ENCODE peak calls at places on chromosome 11, in six cellular contexts. I, Y, P, M, J and A are unnamed samples.

GRCh38 chr11:34223021-34223813 is 117.8 kb downstream of the NAT10 start:
- DNase-seq in I (no peak), M (no peak), Y (no peak), J (no peak), P (no peak), A (peak)

GRCh38 chr11:72191961-72192381 is at the start of gene FOLR1:
- DNase-seq in Y (peak), P (no peak), M (no peak), I (no peak), J (no peak), A (no peak)

GRCh38 chr11:43555811-43556210 is 124.7 kb upstream of the HSD17B12 start:
- DNase-seq in P (no peak), I (no peak), Y (no peak), J (no peak), M (no peak), A (no peak)

GRCh38 chr11:8354622-8355417 is 91.1 kb upstream of the LMO1 start:
- DNase-seq in P (no peak), M (no peak), J (no peak), Y (no peak), I (no peak), A (peak)

GRCh38 chr11:72278911-72279310 is 34.9 kb upstream of the PHOX2A start:
- DNase-seq in M (no peak), I (no peak), P (no peak), J (no peak), Y (no peak), A (no peak)

GRCh38 chr11:126404367-126404766 is 48.9 kb downstream of the ST3GAL4 start:
- DNase-seq in J (no peak), Y (no peak), M (no peak), P (no peak), I (no peak), A (no peak)

GRCh38 chr11:8906629-8907028 is 4.4 kb upstream of the AKIP1 start:
- DNase-seq in M (no peak), Y (no peak), I (peak), J (no peak), P (peak), A (no peak)

GRCh38 chr11:2714871-2715270 is 15.1 kb upstream of the KCNQ1OT1 start:
- DNase-seq in P (no peak), I (no peak), M (no peak), Y (no peak), J (no peak), A (no peak)

GRCh38 chr11:1655168-1656060 is 25.8 kb downstream of the KRTAP5-5 start:
- DNase-seq in Y (no peak), I (no peak), J (no peak), P (no peak), M (no peak), A (no peak)

GRCh38 chr11:1642288-1643145 is 12.9 kb downstream of the KRTAP5-5 start:
- DNase-seq in I (no peak), J (no peak), Y (no peak), P (no peak), M (no peak), A (no peak)

GRCh38 chr11:91742155-91742554 is 482.5 kb upstream of the FAT3 start:
- DNase-seq in I (no peak), J (no peak), Y (no peak), P (no peak), M (no peak), A (no peak)

GRCh38 chr11:86484164-86484794 is 109.6 kb downstream of the CCDC81 start:
- DNase-seq in J (no peak), M (peak), I (peak), Y (peak), P (peak), A (no peak)

GRCh38 chr11:86484795-86485166 is 110.1 kb downstream of the CCDC81 start:
- DNase-seq in I (no peak), J (no peak), P (no peak), M (no peak), Y (no peak), A (no peak)

GRCh38 chr11:86482684-86483083 is 108.0 kb downstream of the CCDC81 start:
- DNase-seq in P (no peak), J (no peak), Y (no peak), I (no peak), M (no peak), A (no peak)

GRCh38 chr11:86481399-86481798 is 106.7 kb downstream of the CCDC81 start:
- DNase-seq in J (no peak), Y (no peak), P (no peak), M (no peak), I (no peak), A (no peak)

GRCh38 chr11:86483591-86484163 is 109.0 kb downstream of the CCDC81 start:
- DNase-seq in J (no peak), P (no peak), I (no peak), Y (no peak), M (no peak), A (no peak)
- H3K4me3 ChIP-seq in J (no peak), P (no peak), I (no peak), Y (no peak), M (no peak), A (no peak)

DNA sequence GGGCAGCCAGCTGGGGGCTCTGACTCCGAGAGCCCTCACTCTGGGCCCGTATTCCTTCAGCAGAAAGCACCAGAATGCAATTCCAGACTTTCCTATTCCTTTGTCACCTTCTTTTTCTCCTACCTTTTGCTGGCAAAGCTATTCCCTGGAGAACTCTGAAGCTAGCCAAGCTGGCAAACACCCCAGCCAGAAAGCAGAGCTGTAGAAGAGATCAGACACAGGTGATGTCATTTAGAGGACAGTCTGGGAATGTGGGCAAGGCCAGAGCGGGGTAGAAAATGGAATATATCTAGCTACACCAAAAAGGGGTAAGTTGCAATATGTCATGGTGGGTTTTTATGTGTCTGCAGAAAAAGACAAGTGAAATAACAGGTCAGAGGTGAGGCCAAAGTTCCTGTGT is 205.1 kb downstream of the NXPE2 start:
- DNase-seq in Y (no peak), I (no peak), M (no peak), P (no peak), J (no peak), A (no peak)
- TF ChIP-seq MYC in Y (no peak), I (no peak), M (no peak), P (no peak), J (no peak), A (no peak)

GRCh38 chr11:63572026-63572688 is 9.0 kb upstream of the PLAAT2 start:
- DNase-seq in P (no peak), I (no peak), M (no peak), Y (no peak), J (no peak), A (peak)

GRCh38 chr11:63569570-63569969 is 6.4 kb upstream of the PLAAT2 start:
- DNase-seq in Y (no peak), J (no peak), I (no peak), P (no peak), M (no peak), A (no peak)

GRCh38 chr11:63574856-63575602 is 11.8 kb upstream of the PLAAT2 start:
- DNase-seq in I (no peak), P (no peak), Y (no peak), M (peak), J (no peak), A (peak)

DNA sequence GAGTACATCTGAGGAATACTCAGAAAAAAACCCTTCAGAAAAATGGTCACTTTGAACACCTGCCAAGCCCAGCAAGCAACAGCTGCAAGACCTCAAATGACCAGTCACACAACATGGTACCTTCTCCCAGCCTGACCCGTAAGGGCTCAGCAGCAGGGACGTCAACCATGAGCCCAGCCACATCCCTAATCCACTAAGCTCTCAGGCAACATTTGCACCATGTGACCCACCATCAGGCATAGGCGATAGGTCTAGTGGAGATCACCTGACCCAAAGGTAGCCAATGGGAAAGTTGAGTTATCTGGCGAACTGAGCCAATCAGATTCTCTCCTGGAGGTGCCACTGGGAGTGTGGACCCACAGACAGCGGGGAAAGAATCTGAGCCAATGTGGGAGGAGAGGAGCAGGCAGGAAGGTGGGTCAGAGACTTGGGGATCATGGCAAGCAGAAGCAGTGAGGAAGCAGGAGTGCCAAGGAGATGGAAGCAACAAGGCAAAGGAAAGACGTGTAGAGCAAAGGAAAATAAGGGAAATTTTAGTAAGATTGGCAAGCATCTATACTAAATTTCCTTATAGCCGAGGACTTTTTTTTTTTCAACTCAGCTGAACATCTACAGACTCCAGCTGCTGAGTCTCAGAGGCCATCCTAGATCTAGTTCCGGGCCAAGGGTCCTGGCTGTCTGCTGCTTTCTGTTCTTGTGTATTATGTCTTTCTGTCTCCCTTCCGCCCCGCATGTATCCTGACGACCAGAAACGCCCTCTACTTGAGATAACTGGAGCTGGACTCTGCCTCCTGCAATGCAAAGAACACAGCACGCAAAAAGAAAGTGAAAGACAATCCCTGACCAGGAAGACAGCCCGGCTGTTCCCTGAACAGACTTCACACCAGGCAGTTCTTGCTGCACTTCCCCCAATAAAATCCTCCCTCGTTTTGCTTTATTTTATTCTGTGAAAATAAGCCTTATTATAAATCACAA is 11.0 kb upstream of the PLAAT2 start:
- DNase-seq in M (peak), P (peak), J (no peak), Y (peak), I (no peak), A (peak)
- H3K4me3 ChIP-seq in M (peak), P (no peak), J (peak), Y (peak), I (no peak), A (peak)

GRCh38 chr11:86578727-86579405 is 93.5 kb downstream of the ME3 start:
- DNase-seq in P (no peak), Y (no peak), I (no peak), M (no peak), J (no peak), A (no peak)
- TF ChIP-seq MYC in P (no peak), Y (no peak), I (no peak), M (no peak), J (no peak), A (no peak)

GRCh38 chr11:380996-381395 is 11.7 kb downstream of the B4GALNT4 start:
- DNase-seq in Y (no peak), P (no peak), M (no peak), I (no peak), J (no peak), A (no peak)

GRCh38 chr11:381501-382072 is 12.3 kb downstream of the B4GALNT4 start:
- DNase-seq in P (no peak), J (no peak), Y (no peak), M (no peak), I (no peak), A (no peak)

GRCh38 chr11:380095-380480 is 10.8 kb downstream of the B4GALNT4 start:
- DNase-seq in J (no peak), Y (no peak), I (no peak), P (no peak), M (no peak), A (no peak)

GRCh38 chr11:379205-380094 is 10.2 kb downstream of the B4GALNT4 start:
- DNase-seq in I (no peak), J (no peak), M (no peak), Y (no peak), P (no peak), A (no peak)

GRCh38 chr11:380491-380890 is 11.2 kb downstream of the B4GALNT4 start:
- DNase-seq in M (no peak), J (no peak), P (no peak), Y (no peak), I (no peak), A (no peak)
- H3K4me3 ChIP-seq in M (no peak), J (no peak), P (no peak), Y (no peak), I (no peak), A (no peak)

GRCh38 chr11:5476184-5476819 is 12.2 kb upstream of the OR52D1 start:
- DNase-seq in I (peak), M (peak), P (peak), Y (peak), J (no peak), A (peak)
- TF ChIP-seq MYC in I (no peak), M (no peak), P (no peak), Y (no peak), J (no peak), A (no peak)

GRCh38 chr11:128857341-128857740 is 9.8 kb downstream of the KCNJ1 start:
- DNase-seq in Y (no peak), M (no peak), J (no peak), P (no peak), I (no peak), A (no peak)

GRCh38 chr11:128860571-128861361 is 6.3 kb downstream of the KCNJ1 start:
- DNase-seq in Y (no peak), P (no peak), M (no peak), J (no peak), I (no peak), A (no peak)

GRCh38 chr11:128862913-128863660 is 4.0 kb downstream of the KCNJ1 start:
- DNase-seq in I (no peak), J (no peak), M (no peak), P (peak), Y (no peak), A (no peak)

GRCh38 chr11:128862421-128862820 is 4.7 kb downstream of the KCNJ1 start:
- DNase-seq in I (no peak), M (no peak), P (no peak), Y (no peak), J (no peak), A (no peak)

GRCh38 chr11:128859563-128860441 is 7.3 kb downstream of the KCNJ1 start:
- DNase-seq in P (peak), I (peak), J (no peak), M (peak), Y (peak), A (peak)
- H3K4me3 ChIP-seq in P (no peak), I (no peak), J (no peak), M (no peak), Y (no peak), A (no peak)

GRCh38 chr11:47980907-47981621 is 705 bp downstream of the PTPRJ start:
- DNase-seq in J (no peak), M (no peak), Y (peak), I (peak), P (peak), A (peak)

GRCh38 chr11:47980093-47980906 is at the start of gene PTPRJ:
- DNase-seq in P (peak), J (no peak), Y (peak), M (no peak), I (peak), A (peak)

GRCh38 chr11:47977651-47978050 is 2.7 kb upstream of the PTPRJ start:
- DNase-seq in J (no peak), Y (no peak), I (no peak), P (no peak), M (no peak), A (peak)

GRCh38 chr11:47981667-47982404 is 1.5 kb downstream of the PTPRJ start:
- DNase-seq in M (no peak), Y (no peak), P (no peak), I (no peak), J (no peak), A (peak)

DNA sequence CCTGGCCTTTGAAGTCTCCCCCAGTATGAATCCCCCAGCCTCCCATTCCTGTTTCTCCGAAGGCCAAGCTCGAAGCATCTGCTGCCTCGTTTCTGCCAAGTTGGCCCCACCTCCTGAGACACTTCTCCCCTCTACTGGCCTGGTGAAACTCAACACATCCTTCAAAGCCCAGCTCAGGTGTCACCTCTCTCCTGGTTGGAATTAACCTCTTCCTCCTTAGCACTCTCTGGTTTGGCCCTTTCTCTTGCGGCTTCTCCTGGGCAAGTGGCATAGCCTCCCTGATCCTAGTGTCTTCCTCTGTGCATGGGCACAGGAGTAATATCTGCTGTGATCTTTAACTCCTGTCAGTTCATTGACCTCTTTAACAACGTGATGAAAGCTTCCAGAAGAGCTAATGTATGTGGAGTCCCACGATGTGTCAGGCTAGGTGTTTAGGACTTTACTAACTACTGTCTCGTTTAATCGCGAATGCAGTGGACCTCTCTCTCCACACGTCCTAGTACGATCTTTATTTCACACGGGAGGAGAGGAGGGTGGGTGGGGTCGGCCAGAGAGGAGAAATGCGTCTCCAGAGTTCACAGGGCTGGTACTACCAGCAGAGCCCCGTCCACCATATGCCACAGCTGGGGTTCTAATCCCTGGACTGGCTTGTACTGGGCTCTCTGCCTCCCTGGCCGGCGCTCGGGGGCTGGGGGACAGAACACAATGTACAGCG is 824 bp upstream of the PTPRJ start:
- DNase-seq in P (peak), M (no peak), Y (no peak), J (no peak), I (peak), A (peak)
- TF ChIP-seq MYC in P (no peak), M (no peak), Y (no peak), J (no peak), I (no peak), A (no peak)